ENCODE peak calls at places on chromosomes 13 and 19, in ten cellular contexts. F, U, Q, C, O, I, Y, E, L and H are unnamed samples.

GRCh38 chr13:25214371-25215252 is 42.5 kb upstream of the AMER2 start:
- DNase-seq in F (no peak), U (no peak), Q (peak), C (no peak), O (no peak), I (no peak), Y (no peak), E (peak), L (no peak), H (no peak)

GRCh38 chr13:81929988-81930387 is 1589.1 kb upstream of the SPRY2 start:
- DNase-seq in F (no peak), U (no peak), Q (peak), C (no peak), O (no peak), I (peak), Y (no peak), E (peak), L (no peak), H (peak)

GRCh38 chr19:46731007-46731501 is 14.1 kb upstream of the PRKD2 start:
- DNase-seq in F (peak), U (no peak), Q (peak), C (no peak), O (no peak), I (no peak), Y (no peak), E (peak), L (no peak), H (no peak)

GRCh38 chr13:111853766-111854165 is 213.2 kb upstream of the SOX1 start:
- DNase-seq in F (no peak), U (no peak), Q (no peak), C (no peak), O (no peak), I (no peak), Y (no peak), E (no peak), L (no peak), H (no peak)

GRCh38 chr19:16367269-16367683 is 42.6 kb downstream of the KLF2 start:
- DNase-seq in F (no peak), U (no peak), Q (no peak), C (no peak), O (peak), I (no peak), Y (no peak), E (no peak), L (peak), H (no peak)

GRCh38 chr19:55096061-55096701 is 20.5 kb downstream of the EPS8L1 start:
- DNase-seq in F (no peak), U (no peak), Q (no peak), C (no peak), O (no peak), I (no peak), Y (no peak), E (no peak), L (no peak), H (no peak)

GRCh38 chr13:26663801-26664200 is 96.8 kb downstream of the GPR12 start:
- DNase-seq in F (no peak), U (no peak), Q (no peak), C (no peak), O (no peak), I (no peak), Y (no peak), E (no peak), L (no peak), H (no peak)

GRCh38 chr19:38375748-38376147 is 1.4 kb downstream of the PSMD8 start:
- DNase-seq in F (peak), U (no peak), Q (peak), C (no peak), O (no peak), I (no peak), Y (no peak), E (peak), L (no peak), H (no peak)

GRCh38 chr13:105611424-105611823 is 924.0 kb downstream of the EFNB2 start:
- DNase-seq in F (peak), U (no peak), Q (no peak), C (no peak), O (no peak), I (no peak), Y (no peak), E (no peak), L (no peak), H (no peak)

GRCh38 chr13:33441015-33441414 is 155.5 kb upstream of the STARD13 start:
- DNase-seq in F (no peak), U (no peak), Q (peak), C (no peak), O (no peak), I (no peak), Y (no peak), E (peak), L (no peak), H (peak)